ENCODE peak calls at places on chromosomes 5 and 9, in four cellular contexts. F is GM12891, C is K562, X is GM12878. B is an unnamed sample.

GRCh38 chr9:34242830-34243229 is 64.0 kb downstream of the UBAP1 start:
- DNase-seq in F (no peak), C (no peak), X (no peak), B (no peak)

GRCh38 chr5:59745422-59745863 is 148.1 kb downstream of the PDE4D start:
- DNase-seq in X (no peak), C (no peak), F (no peak), B (no peak)

GRCh38 chr5:130037905-130038304 is 133.6 kb downstream of the CHSY3 start:
- DNase-seq in F (no peak), C (no peak), X (no peak), B (no peak)

GRCh38 chr5:53334431-53334941 is 145.9 kb upstream of the FST start:
- DNase-seq in X (no peak), F (no peak), C (no peak), B (peak; percentile 34)

GRCh38 chr9:79974806-79975422 is 403.1 kb downstream of the TLE4 start:
- DNase-seq in F (no peak), C (no peak), X (no peak), B (no peak)

GRCh38 chr5:159732220-159732619 is 184.1 kb upstream of the ADRA1B start:
- DNase-seq in F (no peak), X (no peak), C (no peak), B (peak; percentile 7)

GRCh38 chr5:32542216-32543059 is 42.9 kb upstream of the SUB1 start:
- DNase-seq in F (no peak), C (peak; percentile 11), X (peak; percentile 97), B (peak; percentile 28)

GRCh38 chr5:173660481-173661280 is 44.2 kb upstream of the BOD1 start:
- DNase-seq in X (no peak), C (no peak), F (no peak), B (no peak)

GRCh38 chr9:103798620-103799019 is 295.5 kb upstream of the SMC2 start:
- DNase-seq in C (no peak), X (peak; percentile 37), F (peak; percentile 5), B (no peak)

GRCh38 chr5:165877475-165877874 is 2372.1 kb downstream of the MAT2B start:
- DNase-seq in X (no peak), C (no peak), F (no peak), B (no peak)

DNA sequence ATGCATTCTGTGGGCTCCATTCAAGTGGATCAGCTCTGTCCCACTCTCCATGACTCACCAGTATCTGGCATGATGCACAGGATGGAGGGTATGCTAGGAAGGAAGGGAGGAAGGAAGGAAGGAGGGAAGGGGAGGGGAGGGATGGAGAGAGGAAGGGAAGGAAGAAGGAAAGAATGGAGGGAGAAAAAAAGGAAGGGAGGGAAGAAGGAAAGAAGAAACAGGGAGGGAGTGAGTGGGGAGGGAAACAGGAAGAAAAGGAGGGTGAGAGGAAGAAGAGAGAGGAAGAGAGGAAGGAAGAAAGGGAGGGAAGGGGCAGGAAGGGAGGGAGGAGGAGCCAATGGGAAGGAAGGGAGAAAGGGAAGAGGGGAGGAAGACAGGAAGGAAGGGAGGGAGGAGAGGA is 5.3 kb upstream of the BARHL1 start:
- DNase-seq in F (no peak), C (no peak), X (no peak), B (no peak)
- TF ChIP-seq SPI1 in F (no peak), C (no peak), X (no peak), B (no peak)

GRCh38 chr9:134364391-134365114 is 38.3 kb downstream of the RXRA start:
- DNase-seq in C (no peak), F (no peak), X (no peak), B (no peak)
- TF ChIP-seq SPI1 in C (no peak), F (no peak), X (no peak), B (no peak)

DNA sequence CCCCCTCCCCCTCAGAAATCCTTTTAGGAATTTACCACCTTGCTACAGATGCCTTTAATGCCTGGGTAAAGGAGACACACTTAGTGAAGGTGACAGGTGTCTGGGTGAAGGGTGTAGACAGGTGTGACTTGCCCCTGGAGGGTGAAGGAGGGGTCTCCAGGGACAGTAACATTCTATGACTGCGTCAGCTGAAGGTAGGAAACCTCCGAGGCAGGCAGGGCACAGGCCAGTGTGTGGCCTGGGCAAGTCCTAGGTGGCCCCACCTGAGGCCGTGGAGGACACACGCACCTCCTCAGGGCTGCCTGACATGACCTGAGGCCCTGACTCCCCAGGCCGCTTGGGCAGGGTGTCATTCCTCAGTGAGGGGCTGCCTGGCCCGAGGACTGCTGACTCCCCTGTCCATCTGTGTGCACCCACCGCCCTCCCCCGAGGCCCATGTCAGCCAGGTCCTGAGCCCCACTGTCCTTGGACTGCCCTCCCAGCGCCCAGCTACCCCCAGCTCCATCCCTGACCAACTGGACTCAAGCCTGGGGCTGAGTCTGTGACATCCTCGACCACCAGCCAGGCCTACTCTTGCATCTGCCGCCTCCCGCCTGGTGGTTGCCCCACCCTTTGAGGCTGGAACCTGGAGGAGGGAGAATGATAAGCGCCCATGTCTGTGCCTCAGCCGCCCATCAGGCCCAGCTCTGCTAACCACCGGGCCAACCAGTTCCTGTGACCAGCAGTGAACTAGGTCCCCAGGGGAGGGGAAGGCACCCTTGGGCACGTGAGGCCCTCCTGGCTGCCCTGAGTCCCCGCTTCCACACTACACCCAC is 18.4 kb downstream of the CARD19 start:
- DNase-seq in X (no peak), C (peak; percentile 67), F (no peak), B (peak; percentile 58)
- TF ChIP-seq SPI1 in X (no peak), C (no peak), F (no peak), B (no peak)

GRCh38 chr5:5950658-5951057 is 427.7 kb downstream of the MED10 start:
- DNase-seq in F (no peak), C (no peak), X (no peak), B (no peak)

GRCh38 chr5:5951953-5952352 is 426.4 kb downstream of the MED10 start:
- DNase-seq in X (no peak), F (no peak), C (no peak), B (no peak)

GRCh38 chr5:5953641-5954040 is 424.7 kb downstream of the MED10 start:
- DNase-seq in C (no peak), F (no peak), X (no peak), B (no peak)

GRCh38 chr5:5957737-5958136 is 420.6 kb downstream of the MED10 start:
- DNase-seq in F (no peak), C (no peak), X (no peak), B (no peak)

DNA sequence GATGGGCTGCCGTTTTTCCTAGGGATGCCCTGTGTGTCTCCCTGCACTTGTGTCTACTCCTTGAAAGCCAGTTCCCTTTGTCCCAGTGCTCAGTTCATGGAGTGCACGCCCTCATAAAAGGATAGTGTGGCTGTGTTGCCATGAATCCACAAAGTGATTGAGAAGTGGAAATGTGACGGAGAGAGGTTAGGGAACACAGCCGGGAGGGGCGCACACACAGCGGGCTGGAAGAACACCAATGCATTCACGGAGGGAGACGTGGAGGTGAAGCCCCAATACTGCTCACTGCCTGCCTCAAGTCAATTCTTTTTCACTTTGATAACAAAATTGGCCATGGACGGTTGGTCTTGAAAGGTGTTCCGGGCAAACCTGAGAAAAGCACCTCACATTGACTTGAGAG is 424.1 kb downstream of the MED10 start:
- DNase-seq in C (no peak), F (no peak), X (no peak), B (no peak)
- TF ChIP-seq SPI1 in C (no peak), F (no peak), X (no peak), B (no peak)

GRCh38 chr5:148810821-148811220 is 15.6 kb upstream of the ADRB2 start:
- DNase-seq in F (no peak), C (no peak), X (no peak), B (no peak)
- TF ChIP-seq SPI1 in F (peak; percentile 58), C (peak; percentile 16), X (no peak), B (peak; percentile 92)

GRCh38 chr5:110063640-110064592 is 374.2 kb downstream of the MAN2A1 start:
- DNase-seq in C (no peak), X (no peak), F (no peak), B (no peak)
- TF ChIP-seq SPI1 in C (no peak), X (no peak), F (no peak), B (no peak)

DNA sequence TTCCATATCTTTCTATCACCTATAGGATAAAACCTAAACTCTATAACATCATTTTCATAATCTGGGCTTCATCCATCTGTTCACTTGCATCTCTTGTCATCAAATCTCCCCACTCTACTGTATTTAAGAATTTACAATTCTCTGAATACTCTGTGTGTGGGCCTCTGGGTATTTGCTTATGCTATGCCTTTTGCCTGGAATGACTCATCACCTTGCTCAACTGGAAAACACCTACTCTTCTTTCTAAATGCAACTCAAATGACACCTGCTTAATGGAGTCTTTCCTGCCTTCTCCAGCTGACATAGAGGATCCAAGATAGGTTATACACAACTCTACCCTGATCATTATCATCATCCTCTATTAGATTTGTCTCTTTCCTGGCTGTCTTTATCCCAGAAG is 421.7 kb downstream of the SPATA31D1 start:
- DNase-seq in X (peak; percentile 19), C (no peak), F (no peak), B (no peak)
- TF ChIP-seq SPI1 in X (no peak), C (no peak), F (no peak), B (no peak)

DNA sequence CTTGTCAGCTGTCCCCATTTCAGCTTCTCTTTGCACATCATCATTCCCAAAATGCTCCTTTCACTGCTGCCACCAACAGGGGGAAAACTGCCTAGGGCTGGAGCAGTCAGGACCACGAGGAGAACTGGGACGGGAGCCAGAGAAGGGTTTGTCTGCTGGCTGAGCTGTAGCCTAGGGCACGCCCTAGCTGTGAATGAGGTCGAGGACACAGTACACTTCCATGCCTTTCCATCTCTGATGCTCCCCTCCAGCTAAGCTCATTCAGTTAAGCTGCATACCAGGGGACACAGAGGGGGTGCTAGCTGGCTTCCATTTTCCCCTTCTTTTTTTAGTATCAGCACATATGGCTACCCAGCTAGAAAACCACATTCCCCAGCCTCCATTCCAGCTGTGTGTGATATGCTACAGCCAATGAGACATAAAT is 64.7 kb downstream of the STK10 start:
- DNase-seq in F (no peak), C (no peak), X (no peak), B (no peak)
- TF ChIP-seq SPI1 in F (no peak), C (no peak), X (no peak), B (no peak)

GRCh38 chr9:123659358-123659757 is 270.6 kb downstream of the DENND1A start:
- DNase-seq in X (no peak), C (no peak), F (no peak), B (no peak)

GRCh38 chr9:123662057-123662776 is 267.7 kb downstream of the DENND1A start:
- DNase-seq in C (no peak), X (peak; percentile 72), F (no peak), B (no peak)

GRCh38 chr9:123657921-123658320 is 272.0 kb downstream of the DENND1A start:
- DNase-seq in F (no peak), C (no peak), X (no peak), B (no peak)

GRCh38 chr9:123658792-123659191 is 271.1 kb downstream of the DENND1A start:
- DNase-seq in X (no peak), C (no peak), F (no peak), B (peak; percentile 47)

GRCh38 chr9:123660691-123661090 is 269.2 kb downstream of the DENND1A start:
- DNase-seq in F (no peak), X (no peak), C (no peak), B (no peak)
- TF ChIP-seq SPI1 in F (no peak), X (peak; percentile 22), C (no peak), B (no peak)

B was measured in HL-60.